ENCODE peak calls at places on chromosomes 6 and 20, in nine cellular contexts. One of them, this sample, is unnamed.

GRCh38 chr20:61933951-61934715 is 131.5 kb downstream of the TAF4 start:
- DNase-seq in left ventricle myocardium inferior: peak
- DNase-seq in foreskin fibroblast: no peak
- DNase-seq in GM12864: no peak
- DNase-seq in tibial artery: peak
- DNase-seq in choroid plexus epithelial cell: no peak
- DNase-seq in heart left ventricle: no peak
- DNase-seq in B cell: no peak
- DNase-seq in omental fat pad: no peak
- DNase-seq in this sample: no peak

GRCh38 chr6:6052216-6052615 is 45.5 kb upstream of the NRN1 start:
- DNase-seq in choroid plexus epithelial cell: no peak
- DNase-seq in GM12864: no peak
- DNase-seq in omental fat pad: no peak
- DNase-seq in heart left ventricle: no peak
- DNase-seq in foreskin fibroblast: no peak
- DNase-seq in left ventricle myocardium inferior: no peak
- DNase-seq in B cell: no peak
- DNase-seq in tibial artery: no peak
- DNase-seq in this sample: no peak

GRCh38 chr6:53615633-53616449 is 49.7 kb downstream of the KLHL31 start:
- DNase-seq in foreskin fibroblast: peak
- DNase-seq in tibial artery: no peak
- DNase-seq in omental fat pad: no peak
- DNase-seq in B cell: no peak
- DNase-seq in choroid plexus epithelial cell: peak
- DNase-seq in left ventricle myocardium inferior: no peak
- DNase-seq in GM12864: no peak
- DNase-seq in heart left ventricle: no peak
- DNase-seq in this sample: no peak

GRCh38 chr6:152124432-152125074 is 317.1 kb downstream of the ESR1 start:
- DNase-seq in foreskin fibroblast: peak
- DNase-seq in heart left ventricle: no peak
- DNase-seq in omental fat pad: no peak
- DNase-seq in choroid plexus epithelial cell: peak
- DNase-seq in left ventricle myocardium inferior: no peak
- DNase-seq in tibial artery: no peak
- DNase-seq in GM12864: peak
- DNase-seq in B cell: no peak
- DNase-seq in this sample: peak

GRCh38 chr6:148885154-148885870 is 138.5 kb downstream of the UST start:
- DNase-seq in heart left ventricle: no peak
- DNase-seq in foreskin fibroblast: peak
- DNase-seq in omental fat pad: no peak
- DNase-seq in choroid plexus epithelial cell: no peak
- DNase-seq in left ventricle myocardium inferior: no peak
- DNase-seq in GM12864: no peak
- DNase-seq in tibial artery: no peak
- DNase-seq in B cell: no peak
- DNase-seq in this sample: no peak

GRCh38 chr6:46932526-46932925 is 10.8 kb upstream of the ADGRF5 start:
- DNase-seq in B cell: no peak
- DNase-seq in omental fat pad: no peak
- DNase-seq in heart left ventricle: no peak
- DNase-seq in left ventricle myocardium inferior: no peak
- DNase-seq in choroid plexus epithelial cell: no peak
- DNase-seq in foreskin fibroblast: no peak
- DNase-seq in GM12864: no peak
- DNase-seq in tibial artery: no peak
- DNase-seq in this sample: no peak

GRCh38 chr6:131955192-131955591 is 4.0 kb upstream of the CCN2 start:
- DNase-seq in B cell: no peak
- DNase-seq in GM12864: no peak
- DNase-seq in choroid plexus epithelial cell: peak
- DNase-seq in omental fat pad: no peak
- DNase-seq in tibial artery: no peak
- DNase-seq in heart left ventricle: no peak
- DNase-seq in foreskin fibroblast: no peak
- DNase-seq in left ventricle myocardium inferior: no peak
- DNase-seq in this sample: no peak

GRCh38 chr6:81054011-81054410 is 698.5 kb downstream of the TENT5A start:
- DNase-seq in heart left ventricle: no peak
- DNase-seq in choroid plexus epithelial cell: no peak
- DNase-seq in B cell: no peak
- DNase-seq in GM12864: no peak
- DNase-seq in tibial artery: no peak
- DNase-seq in foreskin fibroblast: no peak
- DNase-seq in left ventricle myocardium inferior: no peak
- DNase-seq in omental fat pad: no peak
- DNase-seq in this sample: no peak

GRCh38 chr20:40506567-40506966 is 182.5 kb downstream of the MAFB start:
- DNase-seq in left ventricle myocardium inferior: peak
- DNase-seq in GM12864: no peak
- DNase-seq in tibial artery: peak
- DNase-seq in heart left ventricle: peak
- DNase-seq in choroid plexus epithelial cell: peak
- DNase-seq in foreskin fibroblast: peak
- DNase-seq in B cell: no peak
- DNase-seq in omental fat pad: peak
- DNase-seq in this sample: no peak

GRCh38 chr6:26609463-26609862 is 12.7 kb downstream of the ABT1 start:
- DNase-seq in B cell: no peak
- DNase-seq in omental fat pad: no peak
- DNase-seq in GM12864: no peak
- DNase-seq in heart left ventricle: no peak
- DNase-seq in tibial artery: no peak
- DNase-seq in choroid plexus epithelial cell: no peak
- DNase-seq in foreskin fibroblast: no peak
- DNase-seq in left ventricle myocardium inferior: no peak
- DNase-seq in this sample: no peak

GRCh38 chr6:26613201-26613600 is 16.4 kb downstream of the ABT1 start:
- DNase-seq in omental fat pad: no peak
- DNase-seq in heart left ventricle: no peak
- DNase-seq in left ventricle myocardium inferior: no peak
- DNase-seq in GM12864: no peak
- DNase-seq in tibial artery: no peak
- DNase-seq in foreskin fibroblast: no peak
- DNase-seq in B cell: no peak
- DNase-seq in choroid plexus epithelial cell: no peak
- DNase-seq in this sample: no peak

GRCh38 chr6:26611599-26611998 is 14.8 kb downstream of the ABT1 start:
- DNase-seq in left ventricle myocardium inferior: no peak
- DNase-seq in omental fat pad: no peak
- DNase-seq in tibial artery: no peak
- DNase-seq in B cell: no peak
- DNase-seq in choroid plexus epithelial cell: no peak
- DNase-seq in foreskin fibroblast: no peak
- DNase-seq in heart left ventricle: no peak
- DNase-seq in GM12864: no peak
- DNase-seq in this sample: no peak

DNA sequence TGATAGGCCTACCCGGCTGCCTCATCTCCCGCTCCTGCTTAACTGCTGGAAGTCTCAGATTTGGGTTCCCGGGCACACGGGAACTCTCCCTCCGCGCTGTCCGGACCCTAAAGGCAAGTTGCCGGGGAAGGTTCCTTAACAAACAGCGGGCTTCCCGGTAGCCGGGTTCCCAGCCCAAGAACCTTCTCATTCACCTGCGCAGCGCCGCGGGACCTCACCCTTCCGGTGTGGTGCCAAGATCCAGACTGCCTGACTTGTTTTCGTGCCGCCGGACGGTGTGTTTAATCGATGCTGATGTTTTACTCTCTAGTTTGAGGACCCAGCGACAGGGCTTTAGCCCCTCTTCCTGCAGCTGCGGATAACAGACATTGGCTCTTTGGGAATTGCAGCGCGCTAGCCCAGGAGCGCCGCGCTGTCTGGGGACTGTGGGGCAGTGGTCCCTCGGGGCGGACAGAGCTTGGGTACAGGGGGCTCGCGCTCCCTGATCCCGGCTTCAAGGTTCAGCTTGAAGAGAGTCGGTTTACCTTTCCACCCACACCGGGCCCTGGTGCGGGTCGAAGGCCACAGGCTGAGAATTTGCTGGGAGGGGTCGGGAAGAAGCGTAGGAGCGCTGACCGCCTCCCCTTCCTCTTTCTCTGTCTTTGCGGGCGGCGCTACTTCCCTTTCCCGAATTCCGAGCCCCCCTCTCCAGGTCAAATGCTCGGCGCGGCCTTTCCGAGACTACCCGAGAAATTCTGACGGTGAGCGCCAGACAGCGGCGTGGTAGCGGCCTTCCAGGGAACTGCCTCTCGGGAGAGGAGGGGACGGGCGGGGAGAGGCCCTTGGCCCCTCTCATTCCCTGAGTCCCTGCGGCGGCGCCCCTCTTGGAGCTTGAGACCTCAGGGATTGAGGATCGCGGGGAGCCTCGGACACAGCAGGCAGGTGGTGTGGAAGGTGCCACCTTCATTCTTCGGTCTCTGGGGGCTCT is 17.2 kb downstream of the ABT1 start:
- DNase-seq in foreskin fibroblast: no peak
- DNase-seq in choroid plexus epithelial cell: no peak
- DNase-seq in tibial artery: no peak
- DNase-seq in heart left ventricle: no peak
- DNase-seq in GM12864: no peak
- DNase-seq in left ventricle myocardium inferior: no peak
- DNase-seq in omental fat pad: no peak
- DNase-seq in B cell: no peak
- DNase-seq in this sample: no peak
- TF ChIP-seq CTCF in foreskin fibroblast: no peak
- TF ChIP-seq CTCF in choroid plexus epithelial cell: no peak
- TF ChIP-seq CTCF in tibial artery: no peak
- TF ChIP-seq CTCF in heart left ventricle: no peak
- TF ChIP-seq CTCF in GM12864: no peak
- TF ChIP-seq CTCF in left ventricle myocardium inferior: peak
- TF ChIP-seq CTCF in omental fat pad: no peak
- TF ChIP-seq CTCF in B cell: no peak
- TF ChIP-seq CTCF in this sample: no peak

GRCh38 chr20:460707-461106 is 1.6 kb downstream of the TBC1D20 start:
- DNase-seq in foreskin fibroblast: peak
- DNase-seq in B cell: no peak
- DNase-seq in heart left ventricle: no peak
- DNase-seq in GM12864: no peak
- DNase-seq in choroid plexus epithelial cell: peak
- DNase-seq in tibial artery: peak
- DNase-seq in left ventricle myocardium inferior: no peak
- DNase-seq in omental fat pad: no peak
- DNase-seq in this sample: no peak

GRCh38 chr20:461254-462198 is 807 bp downstream of the TBC1D20 start:
- DNase-seq in tibial artery: peak
- DNase-seq in left ventricle myocardium inferior: peak
- DNase-seq in B cell: peak
- DNase-seq in choroid plexus epithelial cell: peak
- DNase-seq in foreskin fibroblast: peak
- DNase-seq in GM12864: no peak
- DNase-seq in omental fat pad: no peak
- DNase-seq in heart left ventricle: peak
- DNase-seq in this sample: peak

GRCh38 chr20:460180-460579 is 2.2 kb downstream of the TBC1D20 start:
- DNase-seq in foreskin fibroblast: no peak
- DNase-seq in GM12864: no peak
- DNase-seq in left ventricle myocardium inferior: no peak
- DNase-seq in omental fat pad: no peak
- DNase-seq in tibial artery: no peak
- DNase-seq in B cell: no peak
- DNase-seq in heart left ventricle: no peak
- DNase-seq in choroid plexus epithelial cell: no peak
- DNase-seq in this sample: no peak

GRCh38 chr20:458766-459165 is 3.6 kb downstream of the TBC1D20 start:
- DNase-seq in left ventricle myocardium inferior: no peak
- DNase-seq in foreskin fibroblast: no peak
- DNase-seq in omental fat pad: no peak
- DNase-seq in B cell: no peak
- DNase-seq in choroid plexus epithelial cell: no peak
- DNase-seq in tibial artery: no peak
- DNase-seq in heart left ventricle: no peak
- DNase-seq in GM12864: no peak
- DNase-seq in this sample: no peak

GRCh38 chr20:462199-462991 is at the start of gene TBC1D20:
- DNase-seq in heart left ventricle: peak
- DNase-seq in left ventricle myocardium inferior: peak
- DNase-seq in omental fat pad: peak
- DNase-seq in tibial artery: peak
- DNase-seq in B cell: peak
- DNase-seq in GM12864: peak
- DNase-seq in foreskin fibroblast: peak
- DNase-seq in choroid plexus epithelial cell: peak
- DNase-seq in this sample: peak
- TF ChIP-seq CTCF in heart left ventricle: peak
- TF ChIP-seq CTCF in left ventricle myocardium inferior: peak
- TF ChIP-seq CTCF in omental fat pad: no peak
- TF ChIP-seq CTCF in tibial artery: no peak
- TF ChIP-seq CTCF in B cell: no peak
- TF ChIP-seq CTCF in GM12864: peak
- TF ChIP-seq CTCF in foreskin fibroblast: no peak
- TF ChIP-seq CTCF in choroid plexus epithelial cell: peak
- TF ChIP-seq CTCF in this sample: peak

DNA sequence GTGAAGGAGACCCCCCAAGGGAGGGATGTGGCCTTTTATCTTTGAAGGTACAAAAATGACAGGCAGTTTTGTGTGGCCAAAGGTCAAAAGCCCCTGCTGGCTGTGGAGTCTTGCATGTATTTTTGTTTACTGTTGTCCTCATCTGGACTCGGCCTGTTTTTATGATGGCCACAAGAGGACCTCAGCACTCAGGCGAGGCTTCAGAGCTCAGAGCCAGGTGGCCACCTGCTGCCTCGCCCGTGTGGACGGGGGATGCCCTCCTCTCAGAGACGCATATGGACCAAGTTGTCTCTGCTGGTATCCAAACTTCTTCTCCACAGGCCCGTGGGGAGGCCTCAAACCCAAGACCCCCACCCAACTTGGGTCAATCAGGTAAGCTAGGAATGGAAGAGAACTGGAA is 118.2 kb downstream of the DACT2 start:
- DNase-seq in heart left ventricle: no peak
- DNase-seq in omental fat pad: no peak
- DNase-seq in B cell: no peak
- DNase-seq in foreskin fibroblast: no peak
- DNase-seq in choroid plexus epithelial cell: no peak
- DNase-seq in tibial artery: no peak
- DNase-seq in GM12864: no peak
- DNase-seq in left ventricle myocardium inferior: no peak
- DNase-seq in this sample: no peak
- TF ChIP-seq CTCF in heart left ventricle: no peak
- TF ChIP-seq CTCF in omental fat pad: no peak
- TF ChIP-seq CTCF in B cell: no peak
- TF ChIP-seq CTCF in foreskin fibroblast: no peak
- TF ChIP-seq CTCF in choroid plexus epithelial cell: peak
- TF ChIP-seq CTCF in tibial artery: no peak
- TF ChIP-seq CTCF in GM12864: no peak
- TF ChIP-seq CTCF in left ventricle myocardium inferior: peak
- TF ChIP-seq CTCF in this sample: no peak

DNA sequence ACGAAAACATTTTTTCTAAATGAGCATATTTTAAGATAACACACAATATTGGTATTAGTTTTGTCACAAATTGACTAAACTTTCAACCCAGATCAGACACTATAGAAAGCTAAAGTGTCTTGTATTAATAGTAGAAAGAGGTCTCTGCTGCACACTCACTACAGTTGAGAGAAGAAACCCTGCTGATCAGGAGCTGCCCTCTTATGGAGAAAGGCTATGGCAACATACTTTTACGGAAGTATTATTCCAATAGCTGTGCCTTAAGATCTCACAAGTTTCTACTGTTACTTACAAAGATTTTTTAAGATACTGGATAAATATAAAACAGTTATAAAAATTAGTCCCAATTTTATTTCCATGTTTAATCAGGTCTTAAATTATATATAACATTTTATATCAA is 155.7 kb downstream of the RIMS1 start:
- DNase-seq in choroid plexus epithelial cell: peak
- DNase-seq in B cell: no peak
- DNase-seq in heart left ventricle: no peak
- DNase-seq in GM12864: no peak
- DNase-seq in left ventricle myocardium inferior: no peak
- DNase-seq in omental fat pad: no peak
- DNase-seq in tibial artery: no peak
- DNase-seq in foreskin fibroblast: no peak
- DNase-seq in this sample: no peak
- TF ChIP-seq CTCF in choroid plexus epithelial cell: peak
- TF ChIP-seq CTCF in B cell: no peak
- TF ChIP-seq CTCF in heart left ventricle: no peak
- TF ChIP-seq CTCF in GM12864: peak
- TF ChIP-seq CTCF in left ventricle myocardium inferior: no peak
- TF ChIP-seq CTCF in omental fat pad: no peak
- TF ChIP-seq CTCF in tibial artery: peak
- TF ChIP-seq CTCF in foreskin fibroblast: peak
- TF ChIP-seq CTCF in this sample: peak